ENCODE peak calls at places on chromosomes 7 and 10, in four cellular contexts. O is fibroblast of the aortic adventitia, H is colonic mucosa, K is fibroblast of villous mesenchyme. F is an unnamed sample.

GRCh38 chr7:158394936-158395335 is 192.7 kb downstream of the PTPRN2 start:
- DNase-seq in H (peak; percentile 66), K (no peak), O (no peak), F (no peak)

GRCh38 chr7:36440880-36441279 is 51.2 kb downstream of the ANLN start:
- DNase-seq in O (peak; percentile 72), H (no peak), K (peak; percentile 47), F (peak; percentile 33)

GRCh38 chr10:5945561-5946418 is 31.6 kb downstream of the IL15RA start:
- DNase-seq in K (peak; percentile 98), H (peak; percentile 47), O (peak; percentile 99), F (peak; percentile 86)

GRCh38 chr7:16233519-16233918 is 187.8 kb downstream of the CRPPA start:
- DNase-seq in O (no peak), K (no peak), H (no peak), F (no peak)

GRCh38 chr7:158096582-158096981 is 491.0 kb downstream of the PTPRN2 start:
- DNase-seq in K (no peak), H (no peak), O (no peak), F (no peak)

GRCh38 chr7:102856036-102856435 is 56.8 kb upstream of the LRRC17 start:
- DNase-seq in H (no peak), K (peak; percentile 74), O (no peak), F (no peak)

GRCh38 chr7:158814637-158815036 is 14.7 kb downstream of the ESYT2 start:
- DNase-seq in O (no peak), H (no peak), K (peak; percentile 31), F (no peak)

GRCh38 chr7:69772699-69773436 is 174.6 kb downstream of the AUTS2 start:
- DNase-seq in H (no peak), K (no peak), O (no peak), F (no peak)

GRCh38 chr7:26167293-26167934 is 15.4 kb downstream of the NFE2L3 start:
- DNase-seq in H (no peak), K (no peak), O (no peak), F (no peak)

GRCh38 chr10:1107004-1107403 is 50.8 kb downstream of the WDR37 start:
- DNase-seq in K (no peak), O (no peak), H (no peak), F (no peak)

GRCh38 chr7:16171928-16172327 is 249.4 kb downstream of the CRPPA start:
- DNase-seq in O (peak; percentile 6), H (no peak), K (peak; percentile 9), F (no peak)

GRCh38 chr10:95742529-95742884 is 13.5 kb upstream of the ENTPD1 start:
- DNase-seq in O (peak; percentile 49), H (peak; percentile 70), K (no peak), F (no peak)

GRCh38 chr7:47400001-47400400 is 181.9 kb downstream of the TNS3 start:
- DNase-seq in H (no peak), O (no peak), K (no peak), F (no peak)

GRCh38 chr10:95304463-95304862 is 13.7 kb upstream of the PDLIM1 start:
- DNase-seq in K (no peak), H (no peak), O (no peak), F (no peak)

GRCh38 chr10:8133146-8133545 is 78.7 kb downstream of the GATA3 start:
- DNase-seq in O (no peak), H (no peak), K (no peak), F (no peak)

GRCh38 chr7:14937580-14937979 is 35.0 kb upstream of the DGKB start:
- DNase-seq in K (no peak), H (no peak), O (no peak), F (no peak)

GRCh38 chr7:150946826-150947750 is 31.0 kb downstream of the KCNH2 start:
- DNase-seq in K (no peak), H (no peak), O (no peak), F (no peak)

GRCh38 chr10:23310443-23310842 is 34.2 kb downstream of the C10orf67 start:
- DNase-seq in O (peak; percentile 35), K (no peak), H (no peak), F (no peak)

GRCh38 chr10:55668326-55668922 is 692.6 kb downstream of the ZWINT start:
- DNase-seq in K (no peak), H (no peak), O (no peak), F (no peak)

GRCh38 chr10:13053794-13054462 is 46.0 kb upstream of the OPTN start:
- DNase-seq in H (no peak), K (no peak), O (no peak), F (no peak)

GRCh38 chr7:475425-475728 is 44.3 kb downstream of the PDGFA start:
- DNase-seq in K (no peak), O (no peak), H (no peak), F (no peak)

GRCh38 chr10:113059001-113059780 is 109.1 kb downstream of the TCF7L2 start:
- DNase-seq in O (peak; percentile 94), K (peak; percentile 88), H (peak; percentile 49), F (no peak)

GRCh38 chr7:134885967-134886352 is 100.3 kb upstream of the AGBL3 start:
- DNase-seq in K (peak; percentile 95), O (peak; percentile 91), H (no peak), F (peak; percentile 75)

GRCh38 chr10:131354380-131354779 is 42.9 kb upstream of the TCERG1L start:
- DNase-seq in H (no peak), K (no peak), O (no peak), F (no peak)

GRCh38 chr10:109984013-109984412 is 23.8 kb upstream of the ADD3 start:
- DNase-seq in O (no peak), K (no peak), H (no peak), F (no peak)

GRCh38 chr10:44975487-44976331 is 2.9 kb downstream of the DEPP1 start:
- DNase-seq in H (no peak), K (peak; percentile 71), O (peak; percentile 88), F (no peak)

GRCh38 chr7:73851410-73852338 is 9.3 kb upstream of the TMEM270 start:
- DNase-seq in O (peak; percentile 98), K (peak; percentile 97), H (no peak), F (peak; percentile 100)

GRCh38 chr7:84633-85020 is 107.7 kb upstream of the FAM20C start:
- DNase-seq in K (no peak), O (no peak), H (no peak), F (no peak)

GRCh38 chr7:26694713-26695112 is 169.7 kb downstream of the SKAP2 start:
- DNase-seq in O (no peak), K (no peak), H (no peak), F (no peak)

GRCh38 chr7:129805086-129805719 is 147.6 kb downstream of the UBE2H start:
- DNase-seq in K (no peak), H (no peak), O (no peak), F (no peak)

GRCh38 chr10:128047991-128048826 is 78.0 kb downstream of the MKI67 start:
- DNase-seq in H (peak; percentile 39), O (peak; percentile 19), K (peak; percentile 53), F (no peak)

GRCh38 chr10:111968624-111969023 is 214.9 kb downstream of the GPAM start:
- DNase-seq in H (no peak), O (peak; percentile 24), K (no peak), F (no peak)

GRCh38 chr7:35416568-35416967 is 162.7 kb upstream of the TBX20 start:
- DNase-seq in K (no peak), O (no peak), H (no peak), F (no peak)

GRCh38 chr10:50552771-50553535 is 70.8 kb downstream of the SGMS1 start:
- DNase-seq in H (peak; percentile 49), O (no peak), K (peak; percentile 74), F (peak; percentile 38)

GRCh38 chr10:71694567-71694968 is 25.0 kb downstream of the C10orf105 start:
- DNase-seq in O (no peak), H (peak; percentile 39), K (no peak), F (no peak)

GRCh38 chr10:71156436-71156835 is 55.9 kb upstream of the UNC5B start:
- DNase-seq in H (no peak), O (peak; percentile 16), K (no peak), F (no peak)

GRCh38 chr7:151465169-151465568 is 25.2 kb upstream of the CRYGN start:
- DNase-seq in H (no peak), K (no peak), O (no peak), F (no peak)

DNA sequence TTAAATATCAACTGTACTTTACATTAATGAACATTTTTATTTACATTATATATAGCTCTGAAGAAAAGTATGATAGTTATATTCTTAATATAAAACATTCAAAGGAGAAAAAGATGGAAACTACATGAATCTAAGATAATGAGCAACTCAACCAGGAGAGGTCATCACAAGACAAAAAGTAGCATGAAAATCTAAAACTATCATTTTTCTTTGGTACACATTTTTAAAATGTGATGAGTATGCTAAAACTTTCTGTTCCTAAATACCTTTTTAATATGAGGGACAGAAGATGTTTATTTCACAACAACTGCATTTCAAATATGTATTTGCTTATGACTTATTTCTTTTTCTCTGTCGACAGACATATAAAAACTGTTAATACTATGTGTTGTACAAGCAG is 2.4 kb downstream of the CNTNAP2 start:
- DNase-seq in H (no peak), K (no peak), O (no peak), F (no peak)
- TF ChIP-seq CTCF in H (no peak), K (no peak), O (no peak), F (no peak)

GRCh38 chr10:26468291-26468690 is 30.1 kb downstream of the APBB1IP start:
- DNase-seq in K (no peak), O (peak; percentile 42), H (no peak), F (peak; percentile 22)

GRCh38 chr10:26468691-26469090 is 30.6 kb downstream of the APBB1IP start:
- DNase-seq in O (no peak), K (no peak), H (no peak), F (no peak)

GRCh38 chr10:26463986-26464385 is 25.8 kb downstream of the APBB1IP start:
- DNase-seq in K (no peak), H (no peak), O (no peak), F (no peak)

GRCh38 chr10:26467639-26468038 is 29.5 kb downstream of the APBB1IP start:
- DNase-seq in K (no peak), O (no peak), H (no peak), F (no peak)

GRCh38 chr10:26464632-26465280 is 26.6 kb downstream of the APBB1IP start:
- DNase-seq in K (no peak), H (no peak), O (no peak), F (no peak)
- TF ChIP-seq CTCF in K (no peak), H (no peak), O (no peak), F (no peak)

GRCh38 chr10:30705625-30706149 is 76.1 kb upstream of the LYZL2 start:
- DNase-seq in K (no peak), H (no peak), O (no peak), F (no peak)
- TF ChIP-seq CTCF in K (no peak), H (no peak), O (no peak), F (no peak)

GRCh38 chr7:100962537-100962936 is 6.8 kb upstream of the MUC12 start:
- DNase-seq in H (no peak), O (no peak), K (no peak), F (no peak)
- TF ChIP-seq CTCF in H (no peak), O (no peak), K (no peak), F (no peak)